ENCODE peak calls at places on chromosomes 12 and 14, in five cellular contexts. A, I, P, Q and D are unnamed samples.

GRCh38 chr14:79254069-79254775 is 957.1 kb downstream of the DIO2 start:
- DNase-seq in A (no peak), I (no peak), P (no peak), Q (no peak), D (no peak)

GRCh38 chr14:54565236-54566151 is 1.4 kb upstream of the SAMD4A start:
- DNase-seq in A (peak), I (peak), P (peak), Q (peak), D (no peak)

GRCh38 chr12:121128908-121129704 is 3.6 kb upstream of the P2RX7 start:
- DNase-seq in A (peak), I (peak), P (no peak), Q (no peak), D (no peak)

GRCh38 chr12:108136697-108137096 is 7.6 kb downstream of the WSCD2 start:
- DNase-seq in A (no peak), I (no peak), P (no peak), Q (no peak), D (no peak)

GRCh38 chr12:13177373-13177772 is 19.2 kb upstream of the EMP1 start:
- DNase-seq in A (no peak), I (no peak), P (no peak), Q (no peak), D (no peak)

GRCh38 chr12:10101648-10102220 is 2.9 kb upstream of the CLEC1A start:
- DNase-seq in A (no peak), I (no peak), P (no peak), Q (no peak), D (no peak)

GRCh38 chr12:117778656-117779055 is 190.1 kb downstream of the KSR2 start:
- DNase-seq in A (no peak), I (no peak), P (no peak), Q (no peak), D (no peak)

GRCh38 chr14:34872822-34873590 is 2.2 kb downstream of the BAZ1A start:
- DNase-seq in A (no peak), I (no peak), P (no peak), Q (no peak), D (no peak)

GRCh38 chr12:89140141-89140540 is 212.2 kb downstream of the DUSP6 start:
- DNase-seq in A (no peak), I (no peak), P (no peak), Q (no peak), D (no peak)

GRCh38 chr14:101001311-101002069 is 98.0 kb upstream of the RTL1 start:
- DNase-seq in A (peak), I (no peak), P (peak), Q (no peak), D (peak)

GRCh38 chr14:29518335-29518734 is 409.3 kb downstream of the PRKD1 start:
- DNase-seq in A (no peak), I (no peak), P (no peak), Q (no peak), D (no peak)

GRCh38 chr12:17975763-17976162 is 114.2 kb downstream of the RERGL start:
- DNase-seq in A (no peak), I (no peak), P (no peak), Q (no peak), D (no peak)

GRCh38 chr14:88551936-88552565 is 2.8 kb downstream of the PTPN21 start:
- DNase-seq in A (peak), I (no peak), P (no peak), Q (no peak), D (no peak)
- H3K4me3 ChIP-seq in A (peak), I (peak), P (peak), Q (peak), D (peak)

GRCh38 chr14:77194706-77195105 is 13.1 kb downstream of the TMEM63C start:
- DNase-seq in A (peak), I (no peak), P (no peak), Q (no peak), D (no peak)
- TF ChIP-seq CTCF in A (no peak), I (no peak), P (no peak), Q (no peak), D (no peak)

GRCh38 chr12:116712458-116713303 is 25.2 kb downstream of the SPRING1 start:
- DNase-seq in A (no peak), I (no peak), P (no peak), Q (no peak), D (no peak)

GRCh38 chr12:116707751-116708150 is 30.1 kb downstream of the SPRING1 start:
- DNase-seq in A (no peak), I (no peak), P (no peak), Q (no peak), D (no peak)

GRCh38 chr12:116708826-116709756 is 28.8 kb downstream of the SPRING1 start:
- DNase-seq in A (no peak), I (no peak), P (peak), Q (peak), D (no peak)

GRCh38 chr12:116713529-116713928 is 24.3 kb downstream of the SPRING1 start:
- DNase-seq in A (no peak), I (no peak), P (no peak), Q (no peak), D (no peak)

DNA sequence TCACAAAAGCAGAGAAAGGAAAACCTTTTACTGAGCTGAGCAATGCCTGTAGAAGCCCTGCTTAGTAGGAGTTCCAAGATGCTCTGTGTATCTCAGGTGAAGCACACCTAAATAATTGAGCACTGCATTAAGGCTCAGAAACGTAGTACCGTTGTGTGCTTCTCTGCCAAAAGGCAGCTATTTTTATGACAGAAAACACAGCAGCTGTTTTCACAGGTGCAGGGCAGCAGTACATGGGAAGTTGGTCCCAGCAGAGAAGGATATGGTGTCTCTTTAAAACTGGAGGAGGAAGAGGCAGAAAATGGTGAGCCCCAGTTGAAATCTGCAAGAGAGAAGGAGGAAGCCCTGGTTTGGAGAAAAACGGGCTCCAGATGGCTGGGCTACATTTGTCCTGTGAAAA is 27.5 kb downstream of the SPRING1 start:
- DNase-seq in A (no peak), I (no peak), P (no peak), Q (no peak), D (no peak)
- H3K4me3 ChIP-seq in A (no peak), I (no peak), P (no peak), Q (no peak), D (no peak)

DNA sequence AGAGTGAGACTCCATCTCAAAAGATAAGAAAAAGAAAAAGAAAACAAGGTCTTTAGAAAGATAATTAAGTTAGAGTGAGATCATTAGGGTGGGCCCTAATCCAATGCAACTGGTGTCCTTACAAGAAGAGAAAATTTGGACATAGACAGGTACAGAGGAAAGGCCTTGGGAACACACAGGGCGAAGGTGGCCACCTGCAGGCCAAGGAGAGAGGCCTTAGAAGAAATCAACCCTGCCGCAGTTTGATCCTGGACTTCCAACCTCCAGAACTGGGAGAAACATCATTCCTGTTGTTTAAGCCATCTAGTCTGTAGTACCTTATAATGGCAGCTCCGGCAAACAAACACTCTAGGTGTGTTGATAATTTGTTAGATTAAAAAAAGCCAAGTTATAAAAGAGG is 491.9 kb downstream of the MED13L start:
- DNase-seq in A (no peak), I (no peak), P (no peak), Q (no peak), D (no peak)
- TF ChIP-seq CTCF in A (no peak), I (no peak), P (peak), Q (no peak), D (no peak)

DNA sequence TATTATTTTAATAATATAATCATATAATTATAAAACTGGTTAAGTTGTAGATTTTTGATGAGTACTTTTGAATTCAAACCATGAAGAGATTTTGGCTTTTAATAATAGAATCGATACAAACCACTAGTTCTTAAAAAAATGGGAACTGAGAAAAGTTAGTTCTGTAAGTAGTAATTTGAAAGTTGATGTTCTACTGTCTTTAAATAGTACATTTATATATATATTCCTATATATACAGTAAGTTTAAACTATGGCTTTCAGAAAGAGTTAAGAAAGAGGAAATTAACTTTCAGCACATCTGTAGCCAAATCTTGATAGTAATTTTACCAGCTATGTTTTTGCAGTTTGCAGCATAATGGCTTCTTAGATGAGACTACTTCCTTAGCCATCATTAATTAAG is 7.8 kb downstream of the LRRK2 start:
- DNase-seq in A (no peak), I (no peak), P (no peak), Q (no peak), D (no peak)
- H3K4me3 ChIP-seq in A (no peak), I (no peak), P (no peak), Q (no peak), D (no peak)

GRCh38 chr12:128643106-128643651 is 180.6 kb downstream of the SLC15A4 start:
- DNase-seq in A (no peak), I (no peak), P (no peak), Q (no peak), D (no peak)

GRCh38 chr12:128639089-128639488 is 184.7 kb downstream of the SLC15A4 start:
- DNase-seq in A (no peak), I (no peak), P (no peak), Q (no peak), D (no peak)

GRCh38 chr12:128644664-128645296 is 179.0 kb downstream of the SLC15A4 start:
- DNase-seq in A (no peak), I (no peak), P (no peak), Q (no peak), D (no peak)
- TF ChIP-seq CTCF in A (peak), I (peak), P (peak), Q (no peak), D (peak)

GRCh38 chr12:5577239-5577638 is 145.3 kb downstream of the NTF3 start:
- DNase-seq in A (no peak), I (no peak), P (no peak), Q (no peak), D (no peak)

GRCh38 chr12:5577741-5578140 is 145.8 kb downstream of the NTF3 start:
- DNase-seq in A (no peak), I (no peak), P (no peak), Q (no peak), D (no peak)

GRCh38 chr12:5580911-5581488 is 149.1 kb downstream of the NTF3 start:
- DNase-seq in A (no peak), I (no peak), P (peak), Q (no peak), D (no peak)

GRCh38 chr12:5576011-5576410 is 144.1 kb downstream of the NTF3 start:
- DNase-seq in A (no peak), I (no peak), P (no peak), Q (no peak), D (no peak)

DNA sequence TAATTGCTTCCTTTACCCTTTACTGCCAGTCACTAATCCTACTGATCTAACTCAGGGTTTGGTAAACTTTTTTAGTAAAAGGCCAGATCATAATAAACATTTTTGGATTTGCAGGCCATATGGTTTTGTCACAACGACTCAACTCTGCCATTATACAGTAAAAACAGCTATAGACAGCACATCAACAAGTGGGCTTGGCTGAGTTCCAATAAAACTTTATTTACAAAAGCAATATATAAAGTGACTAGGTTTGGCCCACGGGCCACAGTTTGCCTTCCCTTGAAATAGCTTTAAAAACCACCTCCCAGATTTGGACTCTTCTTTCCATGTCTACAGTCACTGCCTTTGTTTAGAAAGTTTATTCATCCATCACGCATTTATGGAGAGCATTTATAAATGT is 146.9 kb downstream of the NTF3 start:
- DNase-seq in A (no peak), I (no peak), P (no peak), Q (no peak), D (no peak)
- H3K4me3 ChIP-seq in A (no peak), I (no peak), P (no peak), Q (no peak), D (no peak)

GRCh38 chr12:16189849-16190248 is 87.6 kb downstream of the SLC15A5 start:
- DNase-seq in A (no peak), I (no peak), P (no peak), Q (no peak), D (no peak)
- TF ChIP-seq CTCF in A (no peak), I (no peak), P (no peak), Q (no peak), D (peak)

DNA sequence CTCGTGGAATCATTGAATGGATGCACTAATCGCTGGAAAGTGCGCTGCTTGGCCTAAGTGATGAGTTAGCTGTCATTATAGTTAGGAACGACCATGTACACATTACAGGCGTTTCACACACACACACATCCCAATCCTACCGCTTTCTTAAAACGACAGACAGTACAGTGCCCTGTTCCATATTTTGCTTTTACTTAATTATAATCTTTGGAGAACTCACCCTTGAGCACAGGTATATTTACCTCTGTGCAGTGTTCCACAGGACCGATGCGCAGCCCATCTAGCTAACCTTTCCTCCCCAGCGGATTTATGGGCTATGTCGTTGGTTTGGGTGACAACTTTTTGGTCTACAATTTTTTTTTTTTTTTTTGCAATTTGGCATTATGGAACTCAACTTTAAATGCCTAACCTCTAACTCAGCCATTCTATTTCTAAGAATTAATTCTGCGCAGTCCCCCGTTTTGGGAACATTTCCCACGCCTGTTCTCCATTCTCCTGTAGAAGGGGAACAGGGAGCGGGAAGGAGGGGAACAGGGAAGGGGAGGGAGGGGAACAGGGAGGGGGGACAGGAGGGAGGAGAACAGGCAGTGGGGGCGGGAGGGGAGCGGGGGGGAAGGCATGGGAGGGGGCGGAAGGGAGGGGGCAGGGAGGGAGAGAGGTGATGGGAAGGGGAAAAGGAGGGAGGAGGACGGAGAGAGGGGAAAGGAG is 663 bp upstream of the ULK1 start:
- DNase-seq in A (no peak), I (no peak), P (no peak), Q (no peak), D (no peak)
- H3K4me3 ChIP-seq in A (peak), I (peak), P (no peak), Q (no peak), D (peak)